ENCODE peak calls at places on chromosomes 6 and 20, in four cellular contexts. K, D, N and H are unnamed samples.

GRCh38 chr6:30610065-30610464 is 7.0 kb downstream of the PPP1R10 start:
- DNase-seq in K (no peak), N (no peak), D (no peak), H (no peak)

GRCh38 chr6:107806675-107807074 is 17.4 kb downstream of the SCML4 start:
- DNase-seq in N (no peak), D (no peak), K (no peak), H (peak; percentile 33)

GRCh38 chr20:24892522-24892921 is 56.5 kb upstream of the CST7 start:
- DNase-seq in D (no peak), K (no peak), N (no peak), H (no peak)

GRCh38 chr20:24995741-24996448 is 3.3 kb upstream of the APMAP start:
- DNase-seq in K (no peak), D (peak; percentile 23), N (no peak), H (peak; percentile 23)

GRCh38 chr20:51985753-51986152 is 183.4 kb upstream of the SALL4 start:
- DNase-seq in K (no peak), N (no peak), D (no peak), H (no peak)

GRCh38 chr20:47502271-47502730 is 614 bp downstream of the NCOA3 start:
- DNase-seq in N (no peak), K (no peak), D (peak; percentile 64), H (peak; percentile 44)

GRCh38 chr6:42278131-42278853 is 60.6 kb upstream of the MRPS10 start:
- DNase-seq in N (no peak), K (no peak), D (no peak), H (no peak)

GRCh38 chr6:164266851-164267250 is 852.3 kb downstream of the QKI start:
- DNase-seq in K (no peak), D (no peak), N (no peak), H (no peak)

GRCh38 chr6:3506751-3507388 is 50.0 kb upstream of the SLC22A23 start:
- DNase-seq in N (no peak), K (no peak), D (no peak), H (no peak)

GRCh38 chr6:2305951-2306350 is 60.5 kb upstream of the GMDS start:
- DNase-seq in K (no peak), N (no peak), D (no peak), H (no peak)

GRCh38 chr6:137313928-137314855 is 95.0 kb upstream of the IFNGR1 start:
- DNase-seq in D (peak; percentile 82), N (peak; percentile 69), K (peak; percentile 43), H (peak; percentile 84)

GRCh38 chr6:26020983-26021349 is 58.4 kb downstream of the TRIM38 start:
- DNase-seq in N (peak; percentile 58), D (peak; percentile 80), K (no peak), H (peak; percentile 59)